ENCODE peak calls at places on chromosome 1, in four cellular contexts. C is cardiac muscle cell, J is stomach, U is endodermal cell. W is an unnamed sample.

GRCh38 chr1:192610114-192610958 is 25.6 kb upstream of the RGS13 start:
- DNase-seq in C (no peak), J (no peak), U (no peak), W (no peak)

GRCh38 chr1:66298427-66298826 is 235.5 kb upstream of the SGIP1 start:
- DNase-seq in C (no peak), J (peak; percentile 51), U (no peak), W (peak; percentile 70)

GRCh38 chr1:61687901-61688300 is 37.0 kb downstream of the TM2D1 start:
- DNase-seq in C (no peak), J (no peak), U (no peak), W (no peak)

GRCh38 chr1:18714404-18715175 is 83.9 kb downstream of the PAX7 start:
- DNase-seq in C (no peak), J (no peak), U (no peak), W (no peak)

GRCh38 chr1:112251766-112252506 is 144.1 kb upstream of the CTTNBP2NL start:
- DNase-seq in C (no peak), J (no peak), U (no peak), W (no peak)

GRCh38 chr1:151711044-151711800 is 5.4 kb downstream of the CELF3 start:
- DNase-seq in C (no peak), J (no peak), U (no peak), W (no peak)

GRCh38 chr1:79974659-79975058 is 968.1 kb upstream of the ADGRL4 start:
- DNase-seq in C (no peak), J (no peak), U (peak; percentile 71), W (no peak)

GRCh38 chr1:172246521-172247390 is 173.7 kb upstream of the C1orf105 start:
- DNase-seq in C (no peak), J (no peak), U (no peak), W (no peak)

GRCh38 chr1:18681423-18681835 is 50.8 kb downstream of the PAX7 start:
- DNase-seq in C (peak; percentile 59), J (no peak), U (no peak), W (peak; percentile 8)

GRCh38 chr1:85396194-85396593 is 68.8 kb downstream of the DDAH1 start:
- DNase-seq in C (no peak), J (no peak), U (no peak), W (no peak)

GRCh38 chr1:66617362-66617761 is 83.4 kb downstream of the SGIP1 start:
- DNase-seq in C (no peak), J (no peak), U (no peak), W (no peak)

GRCh38 chr1:77370161-77370560 is 88.3 kb downstream of the AK5 start:
- DNase-seq in C (no peak), J (no peak), U (no peak), W (no peak)

GRCh38 chr1:7360526-7360925 is 410.6 kb upstream of the VAMP3 start:
- DNase-seq in C (no peak), J (no peak), U (no peak), W (no peak)

GRCh38 chr1:7356079-7356478 is 415.0 kb upstream of the VAMP3 start:
- DNase-seq in C (no peak), J (no peak), U (no peak), W (no peak)

GRCh38 chr1:7362947-7363346 is 408.1 kb upstream of the VAMP3 start:
- DNase-seq in C (no peak), J (no peak), U (no peak), W (no peak)

GRCh38 chr1:7355646-7356045 is 415.4 kb upstream of the VAMP3 start:
- DNase-seq in C (no peak), J (no peak), U (no peak), W (no peak)

GRCh38 chr1:7358346-7358745 is 412.8 kb upstream of the VAMP3 start:
- DNase-seq in C (no peak), J (no peak), U (no peak), W (no peak)
- H3K36me3 ChIP-seq in C (no peaks in the 10 kb centered on the region), J (no peaks in the 10 kb centered on the region), U (no peaks in the 10 kb centered on the region), W (no peaks in the 10 kb centered on the region)

GRCh38 chr1:33655496-33655895 is 183.1 kb downstream of the ZSCAN20 start:
- DNase-seq in C (no peak), J (peak; percentile 61), U (peak; percentile 15), W (no peak)
- H3K36me3 ChIP-seq in C (no peaks in the 10 kb centered on the region), J (no peaks in the 10 kb centered on the region), U (no peaks in the 10 kb centered on the region), W (no peaks in the 10 kb centered on the region)

GRCh38 chr1:64878090-64878489 is 88.3 kb downstream of the JAK1 start:
- DNase-seq in C (no peak), J (no peak), U (no peak), W (no peak)
- H3K36me3 ChIP-seq in C (no peaks in the 10 kb centered on the region), J (peaks cover 77% of the 10 kb centered on the region), U (peaks cover 13% of the 10 kb centered on the region), W (peaks cover 11% of the 10 kb centered on the region)

GRCh38 chr1:50949286-50949982 is 10.6 kb downstream of the FAF1 start:
- DNase-seq in C (no peak), J (no peak), U (no peak), W (no peak)
- H3K36me3 ChIP-seq in C (no peaks in the 10 kb centered on the region), J (no peaks in the 10 kb centered on the region), U (peaks cover 11% of the 10 kb centered on the region), W (no peaks in the 10 kb centered on the region)

DNA sequence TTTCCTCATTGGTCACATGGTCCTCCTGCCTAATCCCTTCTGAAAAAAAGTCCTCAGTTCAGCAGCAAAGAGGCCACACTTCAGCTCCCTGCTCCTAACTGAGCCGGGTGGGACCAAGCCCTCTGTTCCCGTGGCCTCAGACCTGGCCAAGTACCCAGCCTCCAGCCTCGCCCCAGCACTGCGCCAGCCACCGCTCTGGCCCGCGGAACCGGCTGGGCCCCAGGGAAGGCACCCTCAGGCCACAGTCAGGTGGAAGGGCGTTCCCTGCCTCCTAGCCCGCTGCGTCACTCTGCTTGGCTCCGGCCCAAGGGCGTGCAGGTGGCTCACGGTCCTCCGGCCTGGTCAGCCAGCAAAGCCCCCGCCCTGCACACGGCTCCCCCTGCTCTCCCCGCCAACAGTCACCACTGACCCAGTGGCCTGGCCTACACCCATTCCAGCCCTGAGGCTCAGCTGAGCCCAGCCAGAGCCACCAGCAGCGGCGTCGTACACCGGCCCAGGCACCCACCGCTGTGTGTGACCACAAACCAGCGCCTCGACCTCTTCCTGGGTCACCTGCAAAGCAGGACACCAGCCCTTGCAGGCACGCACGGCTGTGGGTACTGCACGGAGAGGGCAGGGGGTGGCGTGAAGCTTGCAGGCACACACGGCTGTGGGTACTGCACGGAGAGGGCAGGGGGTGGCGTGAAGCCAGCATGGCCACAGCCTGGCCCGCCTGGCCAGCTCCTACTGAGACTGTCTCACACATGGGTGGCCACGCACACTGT is 19.4 kb downstream of the NADK start:
- DNase-seq in C (no peak), J (peak; percentile 99), U (no peak), W (peak; percentile 85)
- H3K36me3 ChIP-seq in C (peaks cover 17% of the 10 kb centered on the region), J (peaks cover 98% of the 10 kb centered on the region), U (peaks cover 41% of the 10 kb centered on the region), W (no peaks in the 10 kb centered on the region)

GRCh38 chr1:170716835-170717429 is 53.0 kb downstream of the PRRX1 start:
- DNase-seq in C (no peak), J (no peak), U (no peak), W (no peak)
- H3K36me3 ChIP-seq in C (no peaks in the 10 kb centered on the region), J (no peaks in the 10 kb centered on the region), U (no peaks in the 10 kb centered on the region), W (no peaks in the 10 kb centered on the region)

DNA sequence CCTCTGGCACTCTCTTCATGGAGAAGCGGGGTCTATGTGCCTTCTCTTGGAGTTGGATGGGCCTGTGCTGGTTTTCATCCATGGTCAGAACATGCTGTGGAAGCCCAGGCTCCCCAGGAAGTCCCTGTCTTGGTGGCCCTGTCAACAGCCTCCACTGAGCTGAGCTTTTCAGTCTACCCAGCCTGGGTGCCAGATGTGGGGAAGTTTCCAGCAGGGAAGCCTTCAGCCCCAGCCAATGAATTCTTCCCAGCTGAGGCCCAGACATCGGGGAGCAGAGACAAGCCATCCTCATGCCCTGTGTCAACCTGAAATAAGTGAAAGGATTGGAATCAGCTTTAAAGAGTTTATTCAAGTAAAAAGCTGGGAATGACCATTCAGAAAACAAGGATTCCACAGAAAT is 75.1 kb upstream of the PGBD5 start:
- DNase-seq in C (no peak), J (no peak), U (no peak), W (no peak)
- H3K36me3 ChIP-seq in C (no peaks in the 10 kb centered on the region), J (no peaks in the 10 kb centered on the region), U (no peaks in the 10 kb centered on the region), W (no peaks in the 10 kb centered on the region)

GRCh38 chr1:70234733-70235132 is 13.6 kb downstream of the SRSF11 start:
- DNase-seq in C (no peak), J (no peak), U (no peak), W (no peak)
- H3K36me3 ChIP-seq in C (peaks cover 88% of the 10 kb centered on the region), J (peaks cover 99% of the 10 kb centered on the region), U (peaks cover 99% of the 10 kb centered on the region), W (no peaks in the 10 kb centered on the region)

DNA sequence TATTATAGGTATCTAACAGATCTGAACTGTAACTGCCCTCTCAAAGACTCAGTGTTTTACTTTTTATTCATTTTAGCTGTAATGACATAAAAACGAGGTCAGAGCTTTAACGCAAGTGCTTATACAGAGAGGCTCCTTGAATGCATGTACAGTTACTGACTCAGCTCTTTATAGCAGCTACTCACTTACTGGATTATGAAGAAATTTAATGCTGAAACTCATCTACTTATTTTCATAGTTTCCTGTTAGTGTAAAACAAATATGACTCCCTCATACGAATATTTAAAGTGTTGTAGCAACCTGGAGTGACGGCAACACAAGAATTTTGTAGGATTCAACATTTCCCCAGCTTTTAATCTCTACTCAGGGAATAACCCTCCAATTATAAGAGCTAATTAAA is 32.7 kb downstream of the ADSS2 start:
- DNase-seq in C (no peak), J (no peak), U (no peak), W (no peak)
- H3K36me3 ChIP-seq in C (peaks cover 47% of the 10 kb centered on the region), J (peaks cover 98% of the 10 kb centered on the region), U (peaks cover 65% of the 10 kb centered on the region), W (no peaks in the 10 kb centered on the region)